ENCODE peak calls at places on chromosomes 5 and 9, in six cellular contexts. K is breast epithelium, S is tibial nerve, I is psoas muscle, E is H9, H is OCI-LY7. T is an unnamed sample.
A peak's percentile ranks its signal among the peaks of the same experiment; 100 is the strongest.

GRCh38 chr9:123453058-123453667 is 97.2 kb downstream of the CRB2 start:
- DNase-seq in E (no peak), S (no peak), H (no peak), I (no peak), K (no peak), T (no peak)

GRCh38 chr9:82991684-82992083 is 71.3 kb downstream of the RASEF start:
- DNase-seq in I (no peak), S (peak; percentile 7), H (no peak), E (no peak), K (no peak), T (no peak)

GRCh38 chr5:34606101-34606500 is 50.0 kb upstream of the RAI14 start:
- DNase-seq in K (no peak), I (no peak), S (no peak), E (no peak), H (no peak), T (no peak)

GRCh38 chr9:86700601-86701000 is 246.7 kb downstream of the GAS1 start:
- DNase-seq in I (peak; percentile 69), H (no peak), S (no peak), E (no peak), K (peak; percentile 48), T (no peak)

GRCh38 chr5:110625376-110625999 is 101.0 kb downstream of the TMEM232 start:
- DNase-seq in I (no peak), S (no peak), K (no peak), E (no peak), H (peak; percentile 56), T (no peak)

GRCh38 chr9:137611623-137612609 is 6.4 kb downstream of the ARRDC1 start:
- DNase-seq in S (no peak), K (peak; percentile 94), H (peak; percentile 30), E (no peak), I (peak; percentile 72), T (no peak)

GRCh38 chr5:176740131-176740701 is 70.1 kb upstream of the UNC5A start:
- DNase-seq in K (no peak), S (no peak), H (no peak), E (peak; percentile 30), I (no peak), T (no peak)

GRCh38 chr5:173618927-173619519 is 2.6 kb upstream of the BOD1 start:
- DNase-seq in S (peak; percentile 73), I (no peak), E (no peak), H (peak; percentile 83), K (peak; percentile 28), T (peak; percentile 25)

GRCh38 chr5:140713562-140714094 is 13.4 kb downstream of the ZMAT2 start:
- DNase-seq in S (no peak), I (no peak), H (no peak), K (no peak), E (no peak), T (no peak)

GRCh38 chr9:136536051-136536720 is 9.7 kb downstream of the NOTCH1 start:
- DNase-seq in S (no peak), H (no peak), I (no peak), K (no peak), E (no peak), T (no peak)

DNA sequence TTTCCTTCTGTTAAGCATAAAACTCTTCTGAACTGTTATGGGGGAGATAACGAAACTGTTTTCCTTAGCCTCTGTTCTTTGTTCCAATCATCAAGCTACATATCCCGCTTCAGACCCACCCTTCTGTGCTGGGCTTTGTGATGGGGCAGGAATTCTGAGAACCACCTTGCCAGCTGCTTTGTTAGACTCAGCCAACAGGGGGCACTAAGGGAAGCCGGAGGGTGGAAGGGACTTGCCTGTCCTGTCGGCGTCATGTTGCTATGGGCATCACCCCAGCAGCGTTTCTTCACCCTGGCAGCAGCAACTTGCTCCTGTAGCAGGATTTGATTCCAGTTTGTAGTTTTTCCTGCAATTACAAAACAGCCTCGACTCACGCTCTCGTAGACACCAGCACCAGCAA is 169.1 kb downstream of the CAAP1 start:
- DNase-seq in H (no peak), S (peak; percentile 22), E (peak; percentile 95), I (peak; percentile 51), K (no peak), T (no peak)
- H3K9me3 ChIP-seq in H (no peaks in the 10 kb centered on the region), S (no peaks in the 10 kb centered on the region), E (no peaks in the 10 kb centered on the region), I (no peaks in the 10 kb centered on the region), K (no peaks in the 10 kb centered on the region), T (no peaks in the 10 kb centered on the region)

DNA sequence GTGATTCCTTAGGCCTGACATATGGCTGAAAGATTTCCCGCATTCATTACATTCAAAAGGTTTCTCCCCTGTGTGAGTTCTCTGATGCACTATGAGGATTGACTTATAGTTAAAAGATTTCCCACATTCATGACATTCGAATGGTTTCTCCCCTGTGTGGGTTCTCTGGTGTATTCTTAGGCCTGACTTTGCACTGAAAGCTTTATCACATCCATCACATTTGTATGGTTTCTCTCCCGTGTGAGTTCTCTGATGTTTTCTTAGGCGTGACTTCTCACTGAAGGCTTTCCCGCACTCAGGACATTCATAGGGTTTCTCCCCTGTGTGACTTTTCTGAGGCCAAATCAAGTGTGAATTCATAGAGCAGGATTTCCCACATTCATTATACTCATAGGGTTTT is 35.8 kb downstream of the ZNF782 start:
- DNase-seq in H (peak; percentile 1), K (no peak), I (no peak), E (no peak), S (no peak), T (no peak)
- H3K9me3 ChIP-seq in H (peaks cover 58% of the 10 kb centered on the region), K (peaks cover 97% of the 10 kb centered on the region), I (peaks cover 95% of the 10 kb centered on the region), E (peaks cover 87% of the 10 kb centered on the region), S (peaks cover 97% of the 10 kb centered on the region), T (peaks cover 98% of the 10 kb centered on the region)

DNA sequence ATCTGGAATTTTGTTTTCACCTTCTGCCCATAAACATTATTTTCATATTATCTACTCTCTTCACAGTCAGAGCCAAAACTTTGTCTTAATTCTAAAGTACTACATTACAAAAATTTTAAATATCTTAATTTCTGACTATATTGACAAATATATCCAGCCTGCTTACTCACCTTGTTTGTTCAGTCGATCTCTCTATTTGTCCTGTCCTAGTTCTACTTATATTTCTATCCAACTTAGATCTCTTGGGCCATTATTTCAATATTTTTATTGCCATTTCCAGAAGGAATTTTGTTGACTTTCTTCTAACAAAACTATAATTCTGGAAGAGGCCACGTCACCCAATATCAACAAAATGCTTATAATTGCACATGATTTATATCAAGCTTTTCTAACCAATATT is 652.8 kb upstream of the CTNND2 start:
- DNase-seq in H (no peak), E (no peak), S (no peak), I (no peak), K (no peak), T (no peak)
- H3K9me3 ChIP-seq in H (no peaks in the 10 kb centered on the region), E (no peaks in the 10 kb centered on the region), S (no peaks in the 10 kb centered on the region), I (no peaks in the 10 kb centered on the region), K (no peaks in the 10 kb centered on the region), T (no peaks in the 10 kb centered on the region)

DNA sequence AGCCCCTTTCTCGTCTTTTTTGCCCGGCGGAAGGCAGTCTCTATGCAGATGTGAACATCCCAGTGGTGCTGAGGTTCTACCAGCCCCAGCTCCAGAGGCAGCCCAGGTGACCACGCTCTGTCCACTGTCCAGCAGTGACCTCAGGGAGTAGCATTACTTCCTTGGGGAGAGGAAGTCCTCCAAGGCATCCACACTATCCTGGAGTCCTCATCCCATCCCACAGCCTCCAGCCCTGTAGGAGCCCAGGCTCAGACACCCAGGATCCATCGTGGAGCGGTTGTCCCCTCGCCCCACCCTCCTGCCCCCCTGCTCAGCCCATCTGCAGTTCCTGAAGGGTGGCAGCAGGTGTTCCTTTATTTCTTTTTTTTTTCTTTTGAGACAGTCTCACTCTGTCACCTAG is 294.5 kb upstream of the IRX4 start:
- DNase-seq in I (no peak), E (no peak), H (no peak), S (no peak), K (no peak), T (no peak)
- H3K9me3 ChIP-seq in I (no peaks in the 10 kb centered on the region), E (no peaks in the 10 kb centered on the region), H (no peaks in the 10 kb centered on the region), S (no peaks in the 10 kb centered on the region), K (no peaks in the 10 kb centered on the region), T (no peaks in the 10 kb centered on the region)

GRCh38 chr9:135141183-135141774 is 53.8 kb downstream of the OLFM1 start:
- DNase-seq in S (no peak), H (no peak), I (no peak), E (no peak), K (no peak), T (no peak)
- H3K9me3 ChIP-seq in S (no peaks in the 10 kb centered on the region), H (no peaks in the 10 kb centered on the region), I (no peaks in the 10 kb centered on the region), E (no peaks in the 10 kb centered on the region), K (no peaks in the 10 kb centered on the region), T (no peaks in the 10 kb centered on the region)

GRCh38 chr5:179255527-179256228 is 89.6 kb downstream of the ADAMTS2 start:
- DNase-seq in H (no peak), E (peak; percentile 18), S (no peak), K (no peak), I (peak; percentile 48), T (no peak)
- H3K9me3 ChIP-seq in H (no peaks in the 10 kb centered on the region), E (no peaks in the 10 kb centered on the region), S (no peaks in the 10 kb centered on the region), K (no peaks in the 10 kb centered on the region), I (no peaks in the 10 kb centered on the region), T (no peaks in the 10 kb centered on the region)

DNA sequence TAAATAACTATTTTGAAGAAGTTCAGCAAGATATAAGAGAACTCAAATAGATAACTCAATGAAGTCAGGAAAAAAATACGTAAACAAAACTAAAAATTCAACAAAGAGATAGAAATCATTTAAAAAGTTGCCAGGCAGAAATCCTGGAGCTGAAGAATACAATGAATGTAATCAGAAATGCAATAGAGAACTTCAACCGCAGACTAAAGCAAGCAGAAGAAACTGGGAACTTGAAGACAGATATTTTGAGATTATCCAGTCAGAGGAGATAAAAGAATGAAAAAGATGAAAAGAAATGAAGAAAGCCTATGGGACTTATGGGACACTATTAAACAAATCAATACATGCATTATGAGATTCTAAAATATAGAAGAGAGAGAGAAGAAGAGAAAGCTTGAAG is 129.1 kb upstream of the LPAR1 start:
- DNase-seq in H (no peak), E (no peak), S (no peak), I (no peak), K (no peak), T (no peak)
- H3K9me3 ChIP-seq in H (no peaks in the 10 kb centered on the region), E (no peaks in the 10 kb centered on the region), S (no peaks in the 10 kb centered on the region), I (peaks cover 15% of the 10 kb centered on the region), K (peaks cover 23% of the 10 kb centered on the region), T (peaks cover 8% of the 10 kb centered on the region)

T was measured in CD4-positive, alpha-beta T cell.